ENCODE peak calls at places on chromosomes 3 and 15, in six cellular contexts. N is adipocyte; S is effector memory CD4-positive, alpha-beta T cell; B is BJ; I is tibial nerve; F is hepatocyte. E is an unnamed sample.

GRCh38 chr3:164486150-164486549 is 592.1 kb downstream of the SI start:
- DNase-seq in N (peak; percentile 72), S (no peak), B (no peak), I (no peak), F (no peak), E (no peak)

GRCh38 chr3:45635475-45636256 is 41.1 kb downstream of the LIMD1 start:
- DNase-seq in N (peak; percentile 84), S (no peak), B (peak; percentile 59), I (no peak), F (peak; percentile 52), E (peak; percentile 71)

GRCh38 chr15:82183121-82184031 is 79.2 kb downstream of the EFL1 start:
- DNase-seq in N (peak; percentile 80), S (no peak), B (peak; percentile 67), I (no peak), F (no peak), E (no peak)

GRCh38 chr3:111072016-111072891 is 638 bp downstream of the NECTIN3 start:
- DNase-seq in N (peak; percentile 71), S (peak; percentile 7), B (no peak), I (no peak), F (peak; percentile 65), E (no peak)

GRCh38 chr3:98885851-98886250 is 15.6 kb downstream of the DCBLD2 start:
- DNase-seq in N (peak; percentile 66), S (no peak), B (no peak), I (no peak), F (no peak), E (no peak)

GRCh38 chr3:192943384-192943783 is 25.7 kb upstream of the MB21D2 start:
- DNase-seq in N (no peak), S (no peak), B (no peak), I (no peak), F (no peak), E (no peak)

GRCh38 chr3:167078070-167078622 is 302.0 kb downstream of the ZBBX start:
- DNase-seq in N (no peak), S (no peak), B (no peak), I (no peak), F (no peak), E (no peak)

GRCh38 chr3:14534379-14535191 is 5.6 kb downstream of the GRIP2 start:
- DNase-seq in N (no peak), S (no peak), B (no peak), I (no peak), F (no peak), E (no peak)

GRCh38 chr3:132615911-132616310 is 18.8 kb downstream of the ACKR4 start:
- DNase-seq in N (no peak), S (no peak), B (no peak), I (no peak), F (no peak), E (no peak)

GRCh38 chr15:47500823-47501222 is 216.5 kb upstream of the SEMA6D start:
- DNase-seq in N (no peak), S (no peak), B (no peak), I (no peak), F (no peak), E (no peak)

GRCh38 chr3:176914764-176915163 is 282.5 kb downstream of the TBL1XR1 start:
- DNase-seq in N (no peak), S (no peak), B (no peak), I (no peak), F (no peak), E (no peak)

GRCh38 chr3:126781889-126782491 is 78.0 kb downstream of the CHCHD6 start:
- DNase-seq in N (peak; percentile 85), S (no peak), B (peak; percentile 85), I (no peak), F (peak; percentile 38), E (peak; percentile 49)

GRCh38 chr15:101012326-101013040 is 93.3 kb downstream of the LRRK1 start:
- DNase-seq in N (no peak), S (no peak), B (no peak), I (no peak), F (no peak), E (no peak)

GRCh38 chr3:128348805-128349531 is 117.7 kb downstream of the DNAJB8 start:
- DNase-seq in N (peak; percentile 11), S (no peak), B (no peak), I (no peak), F (no peak), E (no peak)

GRCh38 chr3:169041677-169042171 is 621.8 kb downstream of the MECOM start:
- DNase-seq in N (peak; percentile 82), S (no peak), B (peak; percentile 28), I (no peak), F (peak; percentile 41), E (peak; percentile 37)

GRCh38 chr3:131163-131889 is 65.2 kb upstream of the CHL1 start:
- DNase-seq in N (no peak), S (no peak), B (no peak), I (no peak), F (no peak), E (no peak)

GRCh38 chr3:186678604-186679003 is 12.8 kb downstream of the HRG start:
- DNase-seq in N (no peak), S (no peak), B (no peak), I (no peak), F (no peak), E (no peak)

GRCh38 chr15:76185716-76186115 is 125.6 kb downstream of the ETFA start:
- DNase-seq in N (peak; percentile 56), S (no peak), B (peak; percentile 49), I (no peak), F (peak; percentile 54), E (no peak)

GRCh38 chr15:52397118-52397517 is 101.5 kb upstream of the MYO5C start:
- DNase-seq in N (no peak), S (no peak), B (no peak), I (no peak), F (no peak), E (no peak)

GRCh38 chr3:42097166-42097946 is 6.2 kb downstream of the TRAK1 start:
- DNase-seq in N (peak; percentile 64), S (no peak), B (peak; percentile 71), I (no peak), F (no peak), E (no peak)

GRCh38 chr15:90478981-90479481 is 50.7 kb upstream of the CRTC3 start:
- DNase-seq in N (no peak), S (no peak), B (no peak), I (no peak), F (no peak), E (no peak)

GRCh38 chr3:63387568-63387967 is 109.5 kb downstream of the SYNPR start:
- DNase-seq in N (no peak), S (no peak), B (no peak), I (no peak), F (no peak), E (peak; percentile 10)

GRCh38 chr15:89812126-89812846 is 2.4 kb downstream of the ANPEP start:
- DNase-seq in N (no peak), S (no peak), B (no peak), I (peak; percentile 64), F (no peak), E (no peak)

GRCh38 chr15:98308117-98308516 is 340.2 kb upstream of the IGF1R start:
- DNase-seq in N (no peak), S (no peak), B (no peak), I (no peak), F (no peak), E (no peak)
- H3K27me3 ChIP-seq in N (peaks cover 35% of the 10 kb centered on the region), S (no peaks in the 10 kb centered on the region), B (no peaks in the 10 kb centered on the region), I (peaks cover 3% of the 10 kb centered on the region), F (peaks cover 9% of the 10 kb centered on the region), E (peaks cover 3% of the 10 kb centered on the region)

DNA sequence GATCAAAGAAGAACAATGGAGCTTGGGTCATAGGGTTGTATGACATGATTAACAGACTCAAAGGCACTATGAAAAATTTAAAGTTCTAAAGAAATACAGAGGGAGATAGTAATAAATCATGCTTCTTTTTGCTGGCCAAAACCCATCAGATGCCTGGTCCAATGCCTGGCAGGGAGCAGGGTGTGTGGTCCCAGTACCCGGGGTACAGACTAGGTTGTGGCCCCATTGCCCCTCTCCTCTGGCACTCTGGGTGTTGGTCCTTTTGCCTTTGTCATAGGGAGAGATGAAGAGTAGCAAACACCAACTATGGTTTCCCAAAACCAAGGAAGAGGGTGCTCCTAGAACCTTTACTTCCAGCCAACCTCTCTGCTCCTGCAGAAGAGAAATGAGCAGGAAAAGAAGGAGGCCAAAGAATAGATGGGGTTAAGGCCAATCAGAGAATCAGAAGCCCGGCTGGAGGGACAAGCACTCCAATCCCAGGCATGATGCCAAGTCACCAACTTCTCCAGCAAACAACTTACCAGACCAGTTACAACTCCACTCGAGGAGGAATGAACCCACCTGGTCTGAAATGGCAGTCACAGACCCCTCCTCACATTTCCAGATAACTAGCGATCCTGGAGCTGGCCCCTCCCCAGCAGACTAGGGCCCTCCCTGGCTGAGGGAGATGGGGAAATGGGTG is 1.8 kb downstream of the IGDCC3 start:
- DNase-seq in N (no peak), S (no peak), B (no peak), I (no peak), F (no peak), E (no peak)
- H3K27me3 ChIP-seq in N (peaks cover 65% of the 10 kb centered on the region), S (peaks cover 24% of the 10 kb centered on the region), B (peaks cover 38% of the 10 kb centered on the region), I (peaks cover 58% of the 10 kb centered on the region), F (peaks cover 3% of the 10 kb centered on the region), E (peaks cover 32% of the 10 kb centered on the region)

GRCh38 chr3:156814295-156814694 is 11.9 kb upstream of the LEKR1 start:
- DNase-seq in N (no peak), S (no peak), B (no peak), I (no peak), F (no peak), E (no peak)

GRCh38 chr3:156818890-156819289 is 7.3 kb upstream of the LEKR1 start:
- DNase-seq in N (peak; percentile 61), S (no peak), B (no peak), I (no peak), F (peak; percentile 34), E (no peak)

GRCh38 chr3:156816091-156816793 is 9.9 kb upstream of the LEKR1 start:
- DNase-seq in N (peak; percentile 83), S (no peak), B (peak; percentile 26), I (no peak), F (peak; percentile 83), E (no peak)

GRCh38 chr3:156817931-156818765 is 8.0 kb upstream of the LEKR1 start:
- DNase-seq in N (peak; percentile 22), S (no peak), B (no peak), I (no peak), F (no peak), E (no peak)

DNA sequence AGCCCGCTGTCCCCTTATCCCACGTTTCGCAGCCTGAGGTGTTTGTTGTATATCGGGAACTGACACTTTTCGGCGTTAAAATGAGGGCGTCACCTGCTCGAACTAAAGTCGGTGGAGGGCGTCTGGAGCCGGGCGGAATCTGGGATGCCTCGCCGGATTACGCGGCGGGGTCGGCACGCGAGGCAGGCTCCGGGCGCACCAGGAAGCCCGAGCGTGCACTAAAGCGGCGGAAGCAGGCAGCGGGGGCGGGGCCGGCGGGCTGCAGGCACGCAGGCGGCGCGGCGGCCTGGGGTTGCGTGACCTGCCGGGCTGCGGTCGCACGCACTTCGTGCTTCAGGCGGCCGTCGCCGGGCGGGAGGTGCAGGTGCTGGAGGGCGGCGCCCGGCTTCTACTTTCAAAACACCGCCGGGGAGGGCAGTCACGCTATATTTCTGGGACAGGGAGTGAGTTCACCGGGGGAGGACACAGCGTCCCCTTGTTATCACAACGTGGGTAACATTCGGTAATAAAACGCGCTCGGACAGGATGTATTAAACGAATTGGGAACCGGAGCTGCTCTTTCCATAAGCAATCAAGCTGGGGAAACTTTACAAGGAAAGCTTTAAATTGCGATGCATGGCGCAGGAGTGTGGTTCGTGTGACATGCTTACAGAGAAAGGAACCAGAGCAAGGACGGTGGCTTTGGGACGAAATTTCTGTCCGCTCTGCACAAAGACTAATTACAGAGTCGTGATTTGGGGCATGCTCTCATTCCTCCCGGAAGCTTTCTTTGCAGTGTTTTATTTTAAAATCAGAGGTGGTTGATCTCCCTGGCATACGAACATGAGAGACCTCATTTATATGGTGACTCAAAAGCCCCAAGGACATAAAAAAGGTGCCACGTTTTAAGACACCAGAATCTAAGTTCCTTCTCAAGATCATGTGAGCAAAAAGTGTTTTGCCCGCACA is 9.1 kb upstream of the LEKR1 start:
- DNase-seq in N (peak; percentile 95), S (peak; percentile 67), B (peak; percentile 69), I (peak; percentile 61), F (peak; percentile 97), E (no peak)
- H3K27me3 ChIP-seq in N (no peaks in the 10 kb centered on the region), S (no peaks in the 10 kb centered on the region), B (no peaks in the 10 kb centered on the region), I (no peaks in the 10 kb centered on the region), F (no peaks in the 10 kb centered on the region), E (no peaks in the 10 kb centered on the region)

GRCh38 chr15:26516102-26516980 is 256.5 kb downstream of the GABRB3 start:
- DNase-seq in N (no peak), S (no peak), B (no peak), I (no peak), F (no peak), E (no peak)
- H3K27me3 ChIP-seq in N (no peaks in the 10 kb centered on the region), S (no peaks in the 10 kb centered on the region), B (no peaks in the 10 kb centered on the region), I (no peaks in the 10 kb centered on the region), F (no peaks in the 10 kb centered on the region), E (no peaks in the 10 kb centered on the region)